ENCODE peak calls at places on chromosomes 5 and 9, in ten cellular contexts. One of them, this sample, is unnamed.

GRCh38 chr5:76401801-76402250 is 1.3 kb upstream of the IQGAP2 start:
- DNase-seq in activated CD8-positive, alpha-beta memory T cell treated with anti-CD3 and anti-CD28 coated beads, Interleukin-2, amount 50 U/mL, for 48 hours: no peak
- DNase-seq in CD8-positive, alpha-beta memory T cell: no peak
- DNase-seq in stimulated activated CD8-positive, alpha-beta memory T cell treated with anti-CD3 and anti-CD28 coated beads, Interleukin-7, amount 100 ng/mL, for 1 hour: no peak
- DNase-seq in left ventricle myocardium inferior: no peak
- DNase-seq in AG08396: no peak
- DNase-seq in NCI-H226: no peak
- DNase-seq in fibroblast of lung: no peak
- DNase-seq in GM12892: no peak
- DNase-seq in thoracic aorta: no peak
- DNase-seq in this sample: peak

GRCh38 chr5:132478498-132478855 is 12.1 kb downstream of the IRF1 start:
- DNase-seq in NCI-H226: no peak
- DNase-seq in AG08396: no peak
- DNase-seq in left ventricle myocardium inferior: peak
- DNase-seq in GM12892: no peak
- DNase-seq in fibroblast of lung: no peak
- DNase-seq in stimulated activated CD8-positive, alpha-beta memory T cell treated with anti-CD3 and anti-CD28 coated beads, Interleukin-7, amount 100 ng/mL, for 1 hour: no peak
- DNase-seq in CD8-positive, alpha-beta memory T cell: no peak
- DNase-seq in activated CD8-positive, alpha-beta memory T cell treated with anti-CD3 and anti-CD28 coated beads, Interleukin-2, amount 50 U/mL, for 48 hours: no peak
- DNase-seq in thoracic aorta: no peak
- DNase-seq in this sample: no peak

GRCh38 chr9:125878241-125878640 is 131.1 kb downstream of the PBX3 start:
- DNase-seq in GM12892: no peak
- DNase-seq in thoracic aorta: no peak
- DNase-seq in stimulated activated CD8-positive, alpha-beta memory T cell treated with anti-CD3 and anti-CD28 coated beads, Interleukin-7, amount 100 ng/mL, for 1 hour: no peak
- DNase-seq in AG08396: no peak
- DNase-seq in CD8-positive, alpha-beta memory T cell: no peak
- DNase-seq in activated CD8-positive, alpha-beta memory T cell treated with anti-CD3 and anti-CD28 coated beads, Interleukin-2, amount 50 U/mL, for 48 hours: no peak
- DNase-seq in fibroblast of lung: peak
- DNase-seq in NCI-H226: peak
- DNase-seq in left ventricle myocardium inferior: no peak
- DNase-seq in this sample: no peak

GRCh38 chr9:98517710-98518109 is 191.0 kb downstream of the GABBR2 start:
- DNase-seq in CD8-positive, alpha-beta memory T cell: no peak
- DNase-seq in AG08396: no peak
- DNase-seq in activated CD8-positive, alpha-beta memory T cell treated with anti-CD3 and anti-CD28 coated beads, Interleukin-2, amount 50 U/mL, for 48 hours: no peak
- DNase-seq in left ventricle myocardium inferior: no peak
- DNase-seq in stimulated activated CD8-positive, alpha-beta memory T cell treated with anti-CD3 and anti-CD28 coated beads, Interleukin-7, amount 100 ng/mL, for 1 hour: no peak
- DNase-seq in GM12892: no peak
- DNase-seq in thoracic aorta: no peak
- DNase-seq in fibroblast of lung: no peak
- DNase-seq in NCI-H226: no peak
- DNase-seq in this sample: no peak

GRCh38 chr9:36258989-36259315 is 704 bp upstream of the GNE start:
- DNase-seq in NCI-H226: no peak
- DNase-seq in thoracic aorta: no peak
- DNase-seq in CD8-positive, alpha-beta memory T cell: no peak
- DNase-seq in AG08396: no peak
- DNase-seq in activated CD8-positive, alpha-beta memory T cell treated with anti-CD3 and anti-CD28 coated beads, Interleukin-2, amount 50 U/mL, for 48 hours: no peak
- DNase-seq in stimulated activated CD8-positive, alpha-beta memory T cell treated with anti-CD3 and anti-CD28 coated beads, Interleukin-7, amount 100 ng/mL, for 1 hour: no peak
- DNase-seq in GM12892: no peak
- DNase-seq in fibroblast of lung: peak
- DNase-seq in left ventricle myocardium inferior: no peak
- DNase-seq in this sample: no peak

GRCh38 chr9:123763910-123764588 is 165.9 kb downstream of the DENND1A start:
- DNase-seq in activated CD8-positive, alpha-beta memory T cell treated with anti-CD3 and anti-CD28 coated beads, Interleukin-2, amount 50 U/mL, for 48 hours: no peak
- DNase-seq in stimulated activated CD8-positive, alpha-beta memory T cell treated with anti-CD3 and anti-CD28 coated beads, Interleukin-7, amount 100 ng/mL, for 1 hour: no peak
- DNase-seq in AG08396: peak
- DNase-seq in thoracic aorta: no peak
- DNase-seq in left ventricle myocardium inferior: no peak
- DNase-seq in NCI-H226: peak
- DNase-seq in CD8-positive, alpha-beta memory T cell: no peak
- DNase-seq in GM12892: no peak
- DNase-seq in fibroblast of lung: peak
- DNase-seq in this sample: no peak

GRCh38 chr5:149666212-149666852 is 63.8 kb upstream of the PPARGC1B start:
- DNase-seq in AG08396: peak
- DNase-seq in left ventricle myocardium inferior: no peak
- DNase-seq in fibroblast of lung: peak
- DNase-seq in stimulated activated CD8-positive, alpha-beta memory T cell treated with anti-CD3 and anti-CD28 coated beads, Interleukin-7, amount 100 ng/mL, for 1 hour: no peak
- DNase-seq in CD8-positive, alpha-beta memory T cell: no peak
- DNase-seq in thoracic aorta: no peak
- DNase-seq in activated CD8-positive, alpha-beta memory T cell treated with anti-CD3 and anti-CD28 coated beads, Interleukin-2, amount 50 U/mL, for 48 hours: peak
- DNase-seq in NCI-H226: peak
- DNase-seq in GM12892: no peak
- DNase-seq in this sample: no peak

GRCh38 chr5:50559955-50560354 is 106.5 kb upstream of the PARP8 start:
- DNase-seq in activated CD8-positive, alpha-beta memory T cell treated with anti-CD3 and anti-CD28 coated beads, Interleukin-2, amount 50 U/mL, for 48 hours: no peak
- DNase-seq in fibroblast of lung: no peak
- DNase-seq in stimulated activated CD8-positive, alpha-beta memory T cell treated with anti-CD3 and anti-CD28 coated beads, Interleukin-7, amount 100 ng/mL, for 1 hour: no peak
- DNase-seq in thoracic aorta: no peak
- DNase-seq in CD8-positive, alpha-beta memory T cell: no peak
- DNase-seq in AG08396: no peak
- DNase-seq in NCI-H226: no peak
- DNase-seq in left ventricle myocardium inferior: no peak
- DNase-seq in GM12892: no peak
- DNase-seq in this sample: no peak

GRCh38 chr5:169811680-169812079 is 168.6 kb downstream of the INSYN2B start:
- DNase-seq in stimulated activated CD8-positive, alpha-beta memory T cell treated with anti-CD3 and anti-CD28 coated beads, Interleukin-7, amount 100 ng/mL, for 1 hour: no peak
- DNase-seq in NCI-H226: no peak
- DNase-seq in fibroblast of lung: no peak
- DNase-seq in CD8-positive, alpha-beta memory T cell: no peak
- DNase-seq in GM12892: no peak
- DNase-seq in activated CD8-positive, alpha-beta memory T cell treated with anti-CD3 and anti-CD28 coated beads, Interleukin-2, amount 50 U/mL, for 48 hours: no peak
- DNase-seq in AG08396: no peak
- DNase-seq in thoracic aorta: no peak
- DNase-seq in left ventricle myocardium inferior: no peak
- DNase-seq in this sample: no peak

GRCh38 chr5:161686881-161687280 is 1.4 kb downstream of the GABRA6 start:
- DNase-seq in activated CD8-positive, alpha-beta memory T cell treated with anti-CD3 and anti-CD28 coated beads, Interleukin-2, amount 50 U/mL, for 48 hours: no peak
- DNase-seq in CD8-positive, alpha-beta memory T cell: no peak
- DNase-seq in thoracic aorta: no peak
- DNase-seq in GM12892: no peak
- DNase-seq in NCI-H226: no peak
- DNase-seq in left ventricle myocardium inferior: no peak
- DNase-seq in stimulated activated CD8-positive, alpha-beta memory T cell treated with anti-CD3 and anti-CD28 coated beads, Interleukin-7, amount 100 ng/mL, for 1 hour: no peak
- DNase-seq in fibroblast of lung: no peak
- DNase-seq in AG08396: no peak
- DNase-seq in this sample: no peak

GRCh38 chr5:32642276-32643002 is 57.1 kb downstream of the SUB1 start:
- DNase-seq in GM12892: no peak
- DNase-seq in AG08396: no peak
- DNase-seq in stimulated activated CD8-positive, alpha-beta memory T cell treated with anti-CD3 and anti-CD28 coated beads, Interleukin-7, amount 100 ng/mL, for 1 hour: no peak
- DNase-seq in fibroblast of lung: peak
- DNase-seq in thoracic aorta: no peak
- DNase-seq in left ventricle myocardium inferior: no peak
- DNase-seq in NCI-H226: peak
- DNase-seq in activated CD8-positive, alpha-beta memory T cell treated with anti-CD3 and anti-CD28 coated beads, Interleukin-2, amount 50 U/mL, for 48 hours: no peak
- DNase-seq in CD8-positive, alpha-beta memory T cell: no peak
- DNase-seq in this sample: no peak

GRCh38 chr9:114894801-114895433 is 35.5 kb downstream of the TNFSF8 start:
- DNase-seq in CD8-positive, alpha-beta memory T cell: no peak
- DNase-seq in left ventricle myocardium inferior: no peak
- DNase-seq in GM12892: no peak
- DNase-seq in NCI-H226: peak
- DNase-seq in AG08396: peak
- DNase-seq in fibroblast of lung: peak
- DNase-seq in activated CD8-positive, alpha-beta memory T cell treated with anti-CD3 and anti-CD28 coated beads, Interleukin-2, amount 50 U/mL, for 48 hours: no peak
- DNase-seq in stimulated activated CD8-positive, alpha-beta memory T cell treated with anti-CD3 and anti-CD28 coated beads, Interleukin-7, amount 100 ng/mL, for 1 hour: no peak
- DNase-seq in thoracic aorta: no peak
- DNase-seq in this sample: no peak

GRCh38 chr9:74821636-74822035 is 66.1 kb downstream of the TRPM6 start:
- DNase-seq in thoracic aorta: no peak
- DNase-seq in AG08396: no peak
- DNase-seq in activated CD8-positive, alpha-beta memory T cell treated with anti-CD3 and anti-CD28 coated beads, Interleukin-2, amount 50 U/mL, for 48 hours: no peak
- DNase-seq in GM12892: no peak
- DNase-seq in left ventricle myocardium inferior: no peak
- DNase-seq in NCI-H226: no peak
- DNase-seq in stimulated activated CD8-positive, alpha-beta memory T cell treated with anti-CD3 and anti-CD28 coated beads, Interleukin-7, amount 100 ng/mL, for 1 hour: no peak
- DNase-seq in fibroblast of lung: no peak
- DNase-seq in CD8-positive, alpha-beta memory T cell: no peak
- DNase-seq in this sample: no peak

GRCh38 chr5:176732736-176733585 is 77.4 kb upstream of the UNC5A start:
- DNase-seq in GM12892: no peak
- DNase-seq in thoracic aorta: no peak
- DNase-seq in NCI-H226: no peak
- DNase-seq in left ventricle myocardium inferior: no peak
- DNase-seq in fibroblast of lung: no peak
- DNase-seq in stimulated activated CD8-positive, alpha-beta memory T cell treated with anti-CD3 and anti-CD28 coated beads, Interleukin-7, amount 100 ng/mL, for 1 hour: no peak
- DNase-seq in activated CD8-positive, alpha-beta memory T cell treated with anti-CD3 and anti-CD28 coated beads, Interleukin-2, amount 50 U/mL, for 48 hours: no peak
- DNase-seq in CD8-positive, alpha-beta memory T cell: no peak
- DNase-seq in AG08396: no peak
- DNase-seq in this sample: no peak

GRCh38 chr9:85741112-85741874 is 461 bp downstream of the AGTPBP1 start:
- DNase-seq in GM12892: peak
- DNase-seq in stimulated activated CD8-positive, alpha-beta memory T cell treated with anti-CD3 and anti-CD28 coated beads, Interleukin-7, amount 100 ng/mL, for 1 hour: peak
- DNase-seq in NCI-H226: no peak
- DNase-seq in fibroblast of lung: peak
- DNase-seq in left ventricle myocardium inferior: no peak
- DNase-seq in CD8-positive, alpha-beta memory T cell: no peak
- DNase-seq in activated CD8-positive, alpha-beta memory T cell treated with anti-CD3 and anti-CD28 coated beads, Interleukin-2, amount 50 U/mL, for 48 hours: peak
- DNase-seq in thoracic aorta: no peak
- DNase-seq in AG08396: no peak
- DNase-seq in this sample: peak

GRCh38 chr5:88845081-88845697 is 37.8 kb downstream of the MEF2C start:
- DNase-seq in activated CD8-positive, alpha-beta memory T cell treated with anti-CD3 and anti-CD28 coated beads, Interleukin-2, amount 50 U/mL, for 48 hours: no peak
- DNase-seq in CD8-positive, alpha-beta memory T cell: no peak
- DNase-seq in left ventricle myocardium inferior: no peak
- DNase-seq in GM12892: peak
- DNase-seq in fibroblast of lung: no peak
- DNase-seq in thoracic aorta: no peak
- DNase-seq in stimulated activated CD8-positive, alpha-beta memory T cell treated with anti-CD3 and anti-CD28 coated beads, Interleukin-7, amount 100 ng/mL, for 1 hour: no peak
- DNase-seq in NCI-H226: no peak
- DNase-seq in AG08396: no peak
- DNase-seq in this sample: no peak

GRCh38 chr5:2188661-2189060 is 305.9 kb upstream of the IRX4 start:
- DNase-seq in AG08396: no peak
- DNase-seq in left ventricle myocardium inferior: no peak
- DNase-seq in GM12892: no peak
- DNase-seq in fibroblast of lung: no peak
- DNase-seq in thoracic aorta: no peak
- DNase-seq in activated CD8-positive, alpha-beta memory T cell treated with anti-CD3 and anti-CD28 coated beads, Interleukin-2, amount 50 U/mL, for 48 hours: no peak
- DNase-seq in CD8-positive, alpha-beta memory T cell: no peak
- DNase-seq in NCI-H226: no peak
- DNase-seq in stimulated activated CD8-positive, alpha-beta memory T cell treated with anti-CD3 and anti-CD28 coated beads, Interleukin-7, amount 100 ng/mL, for 1 hour: no peak
- DNase-seq in this sample: no peak

GRCh38 chr5:141883184-141883947 is 5.2 kb upstream of the PCDH1 start:
- DNase-seq in AG08396: peak
- DNase-seq in GM12892: no peak
- DNase-seq in CD8-positive, alpha-beta memory T cell: no peak
- DNase-seq in stimulated activated CD8-positive, alpha-beta memory T cell treated with anti-CD3 and anti-CD28 coated beads, Interleukin-7, amount 100 ng/mL, for 1 hour: no peak
- DNase-seq in left ventricle myocardium inferior: peak
- DNase-seq in NCI-H226: peak
- DNase-seq in fibroblast of lung: no peak
- DNase-seq in thoracic aorta: no peak
- DNase-seq in activated CD8-positive, alpha-beta memory T cell treated with anti-CD3 and anti-CD28 coated beads, Interleukin-2, amount 50 U/mL, for 48 hours: no peak
- DNase-seq in this sample: no peak

GRCh38 chr5:71737931-71738539 is 19.0 kb downstream of the CARTPT start:
- DNase-seq in fibroblast of lung: no peak
- DNase-seq in thoracic aorta: no peak
- DNase-seq in GM12892: no peak
- DNase-seq in left ventricle myocardium inferior: no peak
- DNase-seq in activated CD8-positive, alpha-beta memory T cell treated with anti-CD3 and anti-CD28 coated beads, Interleukin-2, amount 50 U/mL, for 48 hours: no peak
- DNase-seq in NCI-H226: no peak
- DNase-seq in CD8-positive, alpha-beta memory T cell: no peak
- DNase-seq in AG08396: no peak
- DNase-seq in stimulated activated CD8-positive, alpha-beta memory T cell treated with anti-CD3 and anti-CD28 coated beads, Interleukin-7, amount 100 ng/mL, for 1 hour: no peak
- DNase-seq in this sample: no peak

GRCh38 chr9:36126016-36126786 is 10.3 kb upstream of the GLIPR2 start:
- DNase-seq in left ventricle myocardium inferior: no peak
- DNase-seq in AG08396: no peak
- DNase-seq in activated CD8-positive, alpha-beta memory T cell treated with anti-CD3 and anti-CD28 coated beads, Interleukin-2, amount 50 U/mL, for 48 hours: no peak
- DNase-seq in CD8-positive, alpha-beta memory T cell: no peak
- DNase-seq in GM12892: no peak
- DNase-seq in NCI-H226: no peak
- DNase-seq in stimulated activated CD8-positive, alpha-beta memory T cell treated with anti-CD3 and anti-CD28 coated beads, Interleukin-7, amount 100 ng/mL, for 1 hour: no peak
- DNase-seq in thoracic aorta: no peak
- DNase-seq in fibroblast of lung: no peak
- DNase-seq in this sample: no peak

GRCh38 chr5:90402521-90403255 is 6.9 kb downstream of the CETN3 start:
- DNase-seq in NCI-H226: no peak
- DNase-seq in GM12892: no peak
- DNase-seq in left ventricle myocardium inferior: no peak
- DNase-seq in fibroblast of lung: no peak
- DNase-seq in stimulated activated CD8-positive, alpha-beta memory T cell treated with anti-CD3 and anti-CD28 coated beads, Interleukin-7, amount 100 ng/mL, for 1 hour: no peak
- DNase-seq in AG08396: no peak
- DNase-seq in thoracic aorta: no peak
- DNase-seq in activated CD8-positive, alpha-beta memory T cell treated with anti-CD3 and anti-CD28 coated beads, Interleukin-2, amount 50 U/mL, for 48 hours: no peak
- DNase-seq in CD8-positive, alpha-beta memory T cell: no peak
- DNase-seq in this sample: no peak

GRCh38 chr9:133246507-133247390 is 28.3 kb downstream of the ABO start:
- DNase-seq in activated CD8-positive, alpha-beta memory T cell treated with anti-CD3 and anti-CD28 coated beads, Interleukin-2, amount 50 U/mL, for 48 hours: no peak
- DNase-seq in left ventricle myocardium inferior: no peak
- DNase-seq in thoracic aorta: no peak
- DNase-seq in stimulated activated CD8-positive, alpha-beta memory T cell treated with anti-CD3 and anti-CD28 coated beads, Interleukin-7, amount 100 ng/mL, for 1 hour: no peak
- DNase-seq in AG08396: no peak
- DNase-seq in CD8-positive, alpha-beta memory T cell: no peak
- DNase-seq in GM12892: no peak
- DNase-seq in NCI-H226: no peak
- DNase-seq in fibroblast of lung: no peak
- DNase-seq in this sample: no peak